ENCODE peak calls at places on chromosomes 6 and 20, in four cellular contexts. C is IMR-90, X is GM12878, O is K562. N is an unnamed sample.
A peak's percentile ranks its signal among the peaks of the same experiment; 100 is the strongest.

GRCh38 chr6:113595921-113596376 is 261.2 kb upstream of the MARCKS start:
- DNase-seq in X (no peak), O (no peak), C (peak; percentile 50), N (no peak)

GRCh38 chr6:16002332-16003196 is 126.3 kb upstream of the MYLIP start:
- DNase-seq in X (no peak), C (no peak), O (peak; percentile 76), N (no peak)

GRCh38 chr6:147715035-147715434 is 206.5 kb downstream of the SAMD5 start:
- DNase-seq in X (no peak), O (no peak), C (no peak), N (no peak)

GRCh38 chr20:1334761-1335160 is 5.8 kb upstream of the SDCBP2 start:
- DNase-seq in C (no peak), X (no peak), O (peak; percentile 38), N (no peak)

GRCh38 chr20:973785-974194 is 28.3 kb downstream of the RSPO4 start:
- DNase-seq in X (peak; percentile 1), C (peak; percentile 10), O (peak; percentile 61), N (no peak)

GRCh38 chr6:138115877-138116660 is 8.8 kb upstream of the PERP start:
- DNase-seq in O (peak; percentile 75), X (peak; percentile 33), C (peak; percentile 74), N (no peak)

GRCh38 chr20:8227293-8227692 is 95.2 kb downstream of the PLCB1 start:
- DNase-seq in O (no peak), X (no peak), C (no peak), N (no peak)

GRCh38 chr6:144248470-144249301 is 36.4 kb upstream of the UTRN start:
- DNase-seq in C (peak; percentile 72), X (no peak), O (no peak), N (no peak)

GRCh38 chr20:44095831-44096230 is 91.2 kb downstream of the JPH2 start:
- DNase-seq in O (no peak), X (no peak), C (no peak), N (no peak)

GRCh38 chr6:86193821-86194220 is 551.1 kb upstream of the SYNCRIP start:
- DNase-seq in O (no peak), X (no peak), C (no peak), N (no peak)

GRCh38 chr20:11144114-11144513 is 470.3 kb upstream of the JAG1 start:
- DNase-seq in O (no peak), C (peak; percentile 93), X (no peak), N (no peak)

GRCh38 chr20:2446845-2447244 is 23.7 kb downstream of the SNRPB start:
- DNase-seq in O (no peak), C (no peak), X (no peak), N (no peak)

GRCh38 chr6:7234547-7234946 is 78.5 kb downstream of the SSR1 start:
- DNase-seq in C (peak; percentile 41), O (no peak), X (no peak), N (no peak)

GRCh38 chr6:25056130-25056529 is 120.4 kb upstream of the RIPOR2 start:
- DNase-seq in X (no peak), O (no peak), C (no peak), N (no peak)

GRCh38 chr6:10205120-10205519 is 209.8 kb downstream of the TFAP2A start:
- DNase-seq in X (no peak), C (no peak), O (no peak), N (no peak)

GRCh38 chr6:7541175-7542064 is at the start of gene DSP:
- DNase-seq in C (no peak), O (peak; percentile 25), X (no peak), N (peak; percentile 83)

GRCh38 chr6:138293428-138293827 is 75.1 kb upstream of the PBOV1 start:
- DNase-seq in X (no peak), O (no peak), C (no peak), N (no peak)

GRCh38 chr6:44071670-44072451 is 55.4 kb downstream of the MRPL14 start:
- DNase-seq in X (no peak), C (peak; percentile 98), O (peak; percentile 54), N (no peak)

GRCh38 chr6:72081880-72082279 is 195.5 kb downstream of the RIMS1 start:
- DNase-seq in C (no peak), X (no peak), O (no peak), N (no peak)

GRCh38 chr20:47929368-47930115 is 144.3 kb upstream of the SULF2 start:
- DNase-seq in X (no peak), C (peak; percentile 26), O (no peak), N (no peak)

GRCh38 chr6:43776799-43777776 is 7.1 kb downstream of the VEGFA start:
- DNase-seq in X (no peak), C (no peak), O (no peak), N (no peak)

GRCh38 chr20:64074184-64074789 is 5.0 kb downstream of the RGS19 start:
- DNase-seq in C (no peak), X (no peak), O (no peak), N (no peak)

GRCh38 chr20:14333734-14334133 is 3.7 kb downstream of the FLRT3 start:
- DNase-seq in C (no peak), O (no peak), X (no peak), N (no peak)

GRCh38 chr20:40197744-40198143 is 491.3 kb downstream of the MAFB start:
- DNase-seq in O (no peak), C (no peak), X (no peak), N (no peak)

GRCh38 chr6:72941751-72942150 is 283.5 kb downstream of the KHDC1L start:
- DNase-seq in O (no peak), C (no peak), X (no peak), N (no peak)

GRCh38 chr6:133447924-133448323 is 206.8 kb downstream of the EYA4 start:
- DNase-seq in O (no peak), C (peak; percentile 83), X (no peak), N (no peak)

GRCh38 chr20:9035129-9035528 is 33.8 kb upstream of the PLCB4 start:
- DNase-seq in X (no peak), O (no peak), C (peak; percentile 94), N (no peak)

GRCh38 chr20:13105864-13106457 is 97.2 kb downstream of the SPTLC3 start:
- DNase-seq in X (no peak), C (peak; percentile 38), O (peak; percentile 6), N (no peak)

GRCh38 chr6:112019619-112020018 is 34.3 kb upstream of the CCN6 start:
- DNase-seq in O (no peak), C (no peak), X (no peak), N (no peak)

GRCh38 chr6:114063956-114064355 is 93.0 kb upstream of the HDAC2 start:
- DNase-seq in C (peak; percentile 38), X (no peak), O (no peak), N (no peak)

GRCh38 chr6:101397199-101397598 is 3.7 kb downstream of the GRIK2 start:
- DNase-seq in O (peak; percentile 3), C (peak; percentile 70), X (no peak), N (no peak)

GRCh38 chr6:63764318-63764916 is 128.8 kb downstream of the PHF3 start:
- DNase-seq in X (peak; percentile 5), O (peak; percentile 54), C (peak; percentile 52), N (no peak)

GRCh38 chr6:105564503-105564902 is 161.6 kb upstream of the PREP start:
- DNase-seq in C (no peak), X (no peak), O (no peak), N (no peak)

GRCh38 chr6:105561501-105561900 is 158.6 kb upstream of the PREP start:
- DNase-seq in C (no peak), O (no peak), X (no peak), N (no peak)

GRCh38 chr6:105562027-105562426 is 159.1 kb upstream of the PREP start:
- DNase-seq in C (no peak), X (no peak), O (no peak), N (no peak)

GRCh38 chr6:105566503-105566902 is 163.6 kb upstream of the PREP start:
- DNase-seq in O (no peak), C (no peak), X (no peak), N (no peak)

GRCh38 chr6:105560611-105561066 is 157.8 kb upstream of the PREP start:
- DNase-seq in C (peak; percentile 72), O (no peak), X (peak; percentile 70), N (no peak)
- TF ChIP-seq CHD1 in C (no peak), O (no peak), X (no peak), N (no peak)

GRCh38 chr20:31497838-31498540 is 16.3 kb upstream of the HM13 start:
- DNase-seq in O (peak; percentile 38), X (no peak), C (peak; percentile 49), N (no peak)
- TF ChIP-seq CHD1 in O (no peak), X (no peak), C (no peak), N (no peak)

GRCh38 chr6:118890997-118891790 is 2.8 kb upstream of the ASF1A start:
- DNase-seq in C (no peak), X (no peak), O (no peak), N (no peak)

GRCh38 chr6:118882314-118882905 is 11.5 kb upstream of the ASF1A start:
- DNase-seq in O (no peak), C (no peak), X (no peak), N (no peak)

GRCh38 chr6:118881440-118882313 is 12.3 kb upstream of the ASF1A start:
- DNase-seq in X (no peak), O (no peak), C (no peak), N (no peak)

GRCh38 chr6:118889163-118889562 is 4.8 kb upstream of the ASF1A start:
- DNase-seq in X (no peak), C (no peak), O (no peak), N (no peak)

DNA sequence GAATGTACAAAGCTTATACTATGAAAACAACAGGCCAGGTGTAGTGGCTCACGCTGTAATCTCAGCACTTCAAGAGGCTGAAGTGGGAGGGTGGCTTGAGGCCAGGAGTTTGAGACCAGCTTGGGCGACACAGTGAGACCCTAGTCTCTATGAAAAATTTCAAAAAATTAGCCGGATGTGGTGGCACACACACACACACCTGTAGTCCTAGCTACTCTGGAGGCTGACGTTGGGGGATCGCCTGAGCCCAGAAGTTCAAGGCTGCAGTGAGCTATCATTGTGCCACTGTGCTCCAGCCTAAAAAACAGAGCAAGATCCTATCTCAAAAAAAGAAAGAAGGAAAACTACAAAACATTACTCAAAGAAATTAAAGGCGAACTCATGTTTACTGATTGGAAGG is 7.3 kb upstream of the ASF1A start:
- DNase-seq in X (no peak), O (no peak), C (no peak), N (no peak)
- TF ChIP-seq CHD1 in X (no peak), O (no peak), C (no peak), N (no peak)

GRCh38 chr6:2984738-2985381 is 13.5 kb upstream of the SERPINB6 start:
- DNase-seq in X (no peak), O (peak; percentile 56), C (no peak), N (no peak)
- TF ChIP-seq CHD1 in X (no peak), O (no peak), C (no peak), N (no peak)

GRCh38 chr6:128532827-128533226 is 12.4 kb upstream of the PTPRK start:
- DNase-seq in X (no peak), C (peak; percentile 55), O (no peak), N (no peak)
- TF ChIP-seq CHD1 in X (no peak), C (no peak), O (no peak), N (no peak)